ENCODE peak calls at places on chromosomes 12 and 14, in nine cellular contexts. A is substantia nigra; Y is Kasumi-1; K is GM13977; J is iPS-NIHi11; F is EL; D is activated CD8-positive, alpha-beta memory T cell treated with anti-CD3 and anti-CD28 coated beads for 24 hours; L is GM03348; W is WERI-Rb-1. N is an unnamed sample.

GRCh38 chr12:121495746-121496145 is 85.1 kb downstream of the KDM2B start:
- DNase-seq in A (no peak), Y (no peak), K (no peak), J (no peak), F (no peak), D (no peak), L (no peak), W (no peak), N (no peak)

GRCh38 chr12:39905152-39905551 is 200.7 kb downstream of the SLC2A13 start:
- DNase-seq in A (no peak), Y (no peak), K (no peak), J (no peak), F (no peak), D (no peak), L (peak), W (no peak), N (peak)

GRCh38 chr12:123478762-123479161 is 20.8 kb downstream of the SNRNP35 start:
- DNase-seq in A (peak), Y (no peak), K (no peak), J (no peak), F (peak), D (no peak), L (no peak), W (no peak), N (peak)

GRCh38 chr14:71209888-71210287 is 302.6 kb downstream of the PCNX1 start:
- DNase-seq in A (no peak), Y (no peak), K (no peak), J (no peak), F (no peak), D (no peak), L (no peak), W (no peak), N (no peak)

GRCh38 chr14:96135285-96135684 is 69.4 kb upstream of the BDKRB2 start:
- DNase-seq in A (no peak), Y (no peak), K (no peak), J (no peak), F (no peak), D (no peak), L (no peak), W (no peak), N (no peak)

GRCh38 chr14:64718762-64719161 is 14.5 kb downstream of the PLEKHG3 start:
- DNase-seq in A (no peak), Y (no peak), K (no peak), J (no peak), F (no peak), D (no peak), L (no peak), W (no peak), N (no peak)

GRCh38 chr12:117120787-117121186 is 21.6 kb upstream of the TESC start:
- DNase-seq in A (no peak), Y (no peak), K (no peak), J (no peak), F (no peak), D (no peak), L (no peak), W (no peak), N (no peak)

GRCh38 chr12:2588345-2588744 is 206.4 kb upstream of the FKBP4 start:
- DNase-seq in A (no peak), Y (no peak), K (no peak), J (peak), F (no peak), D (no peak), L (no peak), W (no peak), N (no peak)

GRCh38 chr14:73237219-73237785 is at the start of gene PAPLN:
- DNase-seq in A (no peak), Y (no peak), K (peak), J (peak), F (peak), D (no peak), L (no peak), W (no peak), N (peak)

GRCh38 chr12:111455448-111456320 is 50.0 kb downstream of the SH2B3 start:
- DNase-seq in A (no peak), Y (no peak), K (no peak), J (no peak), F (peak), D (no peak), L (peak), W (no peak), N (no peak)

GRCh38 chr14:100540141-100540925 is 46.9 kb downstream of the BEGAIN start:
- DNase-seq in A (no peak), Y (no peak), K (no peak), J (peak), F (no peak), D (no peak), L (no peak), W (peak), N (no peak)

GRCh38 chr14:85223667-85224066 is 306.3 kb upstream of the FLRT2 start:
- DNase-seq in A (no peak), Y (no peak), K (no peak), J (peak), F (no peak), D (no peak), L (no peak), W (peak), N (no peak)

N was measured in thyroid gland.